ENCODE peak calls at places on chromosomes 7 and 10, in five cellular contexts. E, D, Q, O and G are unnamed samples. For H3K9me3, the result is how much of the 10 kb centered on the place peaks cover.

GRCh38 chr7:112485766-112486165 is 5.0 kb downstream of the LSMEM1 start:
- DNase-seq in E (no peak), D (no peak), Q (no peak), O (no peak), G (no peak)

GRCh38 chr10:100359030-100359432 is 12.0 kb downstream of the SCD start:
- DNase-seq in E (no peak), D (no peak), Q (peak), O (no peak), G (no peak)

GRCh38 chr7:2173184-2173827 is 59.4 kb downstream of the MAD1L1 start:
- DNase-seq in E (no peak), D (no peak), Q (no peak), O (no peak), G (no peak)

GRCh38 chr10:103053659-103054581 is 135.8 kb downstream of the CNNM2 start:
- DNase-seq in E (peak), D (peak), Q (peak), O (peak), G (peak)

GRCh38 chr10:112721080-112721698 is 228.9 kb upstream of the TCF7L2 start:
- DNase-seq in E (no peak), D (no peak), Q (peak), O (peak), G (no peak)

GRCh38 chr10:35442006-35442405 is 105.7 kb downstream of the CCNY start:
- DNase-seq in E (no peak), D (no peak), Q (no peak), O (no peak), G (no peak)

GRCh38 chr10:33519130-33519860 is 184.8 kb upstream of the NRP1 start:
- DNase-seq in E (no peak), D (no peak), Q (peak), O (no peak), G (no peak)

GRCh38 chr7:116859323-116859722 is 3.1 kb upstream of the CAPZA2 start:
- DNase-seq in E (no peak), D (no peak), Q (peak), O (no peak), G (no peak)

GRCh38 chr7:44401692-44402091 is 76.3 kb upstream of the CAMK2B start:
- DNase-seq in E (no peak), D (no peak), Q (no peak), O (no peak), G (no peak)

GRCh38 chr7:100087055-100087750 is 1.6 kb upstream of the COPS6 start:
- DNase-seq in E (no peak), D (no peak), Q (peak), O (no peak), G (no peak)

GRCh38 chr7:33805630-33806233 is 99.6 kb upstream of the BMPER start:
- DNase-seq in E (peak), D (no peak), Q (peak), O (no peak), G (no peak)

GRCh38 chr7:8261711-8262695 is at the start of gene ICA1:
- DNase-seq in E (peak), D (peak), Q (peak), O (peak), G (no peak)

GRCh38 chr7:99121496-99122021 is 22.3 kb downstream of the SMURF1 start:
- DNase-seq in E (peak), D (no peak), Q (peak), O (no peak), G (no peak)

GRCh38 chr10:25063157-25063556 is 46.7 kb downstream of the THNSL1 start:
- DNase-seq in E (no peak), D (no peak), Q (no peak), O (no peak), G (no peak)

GRCh38 chr10:3850999-3851937 is 66.3 kb upstream of the KLF6 start:
- DNase-seq in E (peak), D (no peak), Q (peak), O (peak), G (no peak)

GRCh38 chr10:92972066-92972870 is 88.3 kb upstream of the CYP26C1 start:
- DNase-seq in E (no peak), D (no peak), Q (peak), O (peak), G (no peak)

GRCh38 chr10:90051053-90051452 is 349.7 kb downstream of the KIF20B start:
- DNase-seq in E (no peak), D (no peak), Q (no peak), O (no peak), G (no peak)

GRCh38 chr10:25831138-25831537 is 102.9 kb upstream of the MYO3A start:
- DNase-seq in E (no peak), D (no peak), Q (no peak), O (no peak), G (no peak)

GRCh38 chr7:108454674-108455523 is 1.3 kb downstream of the NRCAM start:
- DNase-seq in E (no peak), D (no peak), Q (peak), O (peak), G (no peak)

GRCh38 chr7:16726189-16726588 is 27.4 kb upstream of the TSPAN13 start:
- DNase-seq in E (no peak), D (no peak), Q (no peak), O (no peak), G (no peak)

GRCh38 chr10:103696411-103697145 is 158.8 kb downstream of the SH3PXD2A start:
- DNase-seq in E (peak), D (peak), Q (peak), O (peak), G (peak)

GRCh38 chr10:113937258-113937657 is 82.8 kb downstream of the NHLRC2 start:
- DNase-seq in E (no peak), D (no peak), Q (no peak), O (no peak), G (no peak)

GRCh38 chr7:41912851-41913580 is 210.1 kb upstream of the INHBA start:
- DNase-seq in E (no peak), D (no peak), Q (no peak), O (no peak), G (no peak)

GRCh38 chr7:50531928-50532327 is 33.3 kb downstream of the DDC start:
- DNase-seq in E (no peak), D (no peak), Q (no peak), O (no peak), G (no peak)

GRCh38 chr7:31603076-31603475 is 83.9 kb upstream of the PPP1R17 start:
- DNase-seq in E (no peak), D (no peak), Q (no peak), O (no peak), G (no peak)

GRCh38 chr7:108211382-108212201 is 81.4 kb upstream of the LAMB4 start:
- DNase-seq in E (no peak), D (no peak), Q (peak), O (peak), G (no peak)

GRCh38 chr10:99883523-99883922 is 101.1 kb downstream of the ABCC2 start:
- DNase-seq in E (no peak), D (no peak), Q (peak), O (no peak), G (no peak)

GRCh38 chr7:86431761-86432160 is 211.9 kb upstream of the GRM3 start:
- DNase-seq in E (no peak), D (no peak), Q (no peak), O (no peak), G (no peak)

GRCh38 chr10:103447187-103447586 is 5.0 kb downstream of the CALHM2 start:
- DNase-seq in E (no peak), D (no peak), Q (no peak), O (no peak), G (no peak)

GRCh38 chr7:6243168-6243567 is 29.3 kb downstream of the CYTH3 start:
- DNase-seq in E (no peak), D (no peak), Q (no peak), O (no peak), G (no peak)

GRCh38 chr7:125670926-125671572 is 741.4 kb upstream of the POT1 start:
- DNase-seq in E (no peak), D (no peak), Q (peak), O (no peak), G (no peak)

GRCh38 chr7:98569606-98570337 is 47.3 kb upstream of the NPTX2 start:
- DNase-seq in E (no peak), D (peak), Q (no peak), O (no peak), G (no peak)

GRCh38 chr7:25968205-25968993 is 183.6 kb upstream of the NFE2L3 start:
- DNase-seq in E (no peak), D (no peak), Q (no peak), O (no peak), G (no peak)

DNA sequence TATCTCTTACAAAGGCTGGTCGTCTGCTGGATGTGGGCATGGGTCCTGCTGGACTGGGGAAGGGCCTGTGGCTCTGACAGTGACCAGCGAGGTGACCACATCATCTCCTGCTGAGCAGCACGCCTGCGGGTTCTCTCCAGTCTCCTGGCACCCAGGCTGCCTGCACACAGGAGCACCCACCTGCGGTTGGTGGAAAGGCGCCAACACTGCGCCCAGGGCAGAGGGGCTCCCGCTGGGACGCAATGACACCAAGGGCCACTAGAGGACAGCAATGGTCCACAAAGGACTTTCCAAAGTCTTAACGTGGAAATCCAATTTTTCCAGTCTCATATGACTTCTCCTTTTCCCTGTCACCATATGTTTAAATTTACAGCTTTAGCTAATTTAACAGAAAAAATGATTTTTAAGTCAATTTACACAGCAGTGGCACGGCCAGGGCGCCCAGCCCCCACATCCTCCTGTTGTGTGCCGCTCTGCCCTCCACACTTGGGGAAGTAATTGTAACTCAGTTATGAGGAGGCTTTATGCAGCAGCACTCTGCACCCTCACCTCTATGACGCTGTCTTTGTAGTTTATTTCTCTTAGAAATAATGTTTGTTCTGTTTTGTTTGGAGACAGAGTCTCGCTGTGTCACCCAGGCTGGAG is 38.1 kb downstream of the CFAP46 start:
- DNase-seq in E (peak), D (no peak), Q (peak), O (peak), G (no peak)
- H3K9me3 ChIP-seq in E (under half), D (under half), Q (under half), O (under half), G (under half)

GRCh38 chr10:120988751-120989150 is 137.6 kb downstream of the WDR11 start:
- DNase-seq in E (no peak), D (no peak), Q (no peak), O (no peak), G (no peak)
- H3K9me3 ChIP-seq in E (under half), D (under half), Q (under half), O (under half), G (under half)

GRCh38 chr7:27438878-27439589 is 196.4 kb downstream of the EVX1 start:
- DNase-seq in E (no peak), D (no peak), Q (no peak), O (no peak), G (no peak)
- H3K9me3 ChIP-seq in E (under half), D (under half), Q (under half), O (under half), G (under half)

DNA sequence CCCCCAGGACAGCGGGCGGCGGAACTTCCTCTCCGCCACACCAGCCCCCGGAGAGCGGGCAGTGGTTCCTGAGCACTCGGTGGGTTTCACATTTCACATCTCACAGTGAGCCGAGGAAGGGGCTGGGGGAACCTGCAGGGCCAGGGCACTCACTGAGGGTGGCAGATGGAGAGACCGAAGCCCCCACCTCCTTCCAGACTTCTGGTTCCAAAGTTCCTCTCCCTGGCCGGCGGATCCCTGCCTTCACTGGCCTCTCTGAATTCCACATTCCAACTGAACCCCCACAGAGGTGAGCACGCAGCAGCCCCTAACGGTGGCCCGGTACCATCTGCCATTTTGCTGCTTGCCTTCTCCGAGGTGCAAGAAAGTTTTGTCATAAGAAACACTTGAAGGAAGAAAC is 461.0 kb downstream of the PTPRN2 start:
- DNase-seq in E (no peak), D (no peak), Q (no peak), O (no peak), G (no peak)
- H3K9me3 ChIP-seq in E (under half), D (under half), Q (under half), O (under half), G (under half)

GRCh38 chr10:14916600-14916999 is 37.3 kb downstream of the DCLRE1C start:
- DNase-seq in E (no peak), D (no peak), Q (no peak), O (no peak), G (no peak)
- H3K9me3 ChIP-seq in E (under half), D (under half), Q (under half), O (half or more), G (under half)

DNA sequence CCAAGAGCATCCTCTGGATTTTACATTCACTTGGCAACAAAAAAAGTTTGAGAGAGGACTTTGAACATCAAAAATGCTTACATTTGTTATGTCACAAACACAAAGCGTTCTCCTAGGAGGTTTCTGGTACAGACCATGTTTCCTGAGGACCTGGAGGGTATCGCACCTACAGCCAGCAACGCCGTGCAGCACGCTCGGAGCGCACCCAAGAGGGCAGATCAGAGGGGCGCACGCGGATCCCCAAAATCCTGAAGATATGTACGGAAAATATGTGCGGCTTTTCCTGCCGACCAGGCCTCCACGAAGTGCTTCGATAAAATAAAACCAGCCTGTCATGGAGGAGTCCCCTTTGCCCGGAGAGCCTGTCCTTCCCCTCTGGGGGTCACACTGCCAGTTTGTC is 454.9 kb downstream of the DNAJB6 start:
- DNase-seq in E (no peak), D (no peak), Q (no peak), O (no peak), G (no peak)
- H3K9me3 ChIP-seq in E (under half), D (under half), Q (under half), O (under half), G (under half)

GRCh38 chr10:5165738-5166137 is 19.2 kb downstream of the AKR1C8 start:
- DNase-seq in E (no peak), D (no peak), Q (peak), O (no peak), G (no peak)
- H3K9me3 ChIP-seq in E (under half), D (under half), Q (under half), O (half or more), G (under half)

GRCh38 chr7:83178796-83179195 is 16.1 kb upstream of the PCLO start:
- DNase-seq in E (no peak), D (no peak), Q (peak), O (no peak), G (no peak)
- H3K9me3 ChIP-seq in E (under half), D (under half), Q (under half), O (under half), G (under half)

GRCh38 chr10:5163487-5163886 is 21.5 kb downstream of the AKR1C8 start:
- DNase-seq in E (no peak), D (no peak), Q (no peak), O (no peak), G (no peak)

GRCh38 chr10:5157501-5157900 is 27.4 kb downstream of the AKR1C8 start:
- DNase-seq in E (no peak), D (no peak), Q (no peak), O (no peak), G (no peak)

GRCh38 chr10:5155951-5156350 is 29.0 kb downstream of the AKR1C8 start:
- DNase-seq in E (no peak), D (no peak), Q (peak), O (no peak), G (no peak)

DNA sequence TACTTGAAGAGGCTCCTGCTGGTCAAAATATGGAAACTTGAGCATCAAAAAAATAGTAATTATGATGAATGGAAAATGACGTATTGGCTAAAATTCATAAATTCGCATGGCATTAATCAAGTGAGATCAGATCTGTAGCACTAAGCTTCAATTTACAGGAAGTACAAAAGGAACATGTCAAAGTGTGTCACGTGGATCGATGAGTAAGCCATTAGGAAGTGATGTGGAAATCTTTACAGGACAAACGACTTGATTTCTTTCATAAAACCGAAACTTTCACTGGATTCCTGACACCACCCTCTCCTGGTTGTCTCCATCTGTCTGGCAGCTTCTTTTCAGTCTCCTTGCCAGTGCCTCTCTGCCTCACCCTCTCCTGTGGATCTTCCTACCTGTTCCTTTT is 25.8 kb downstream of the AKR1C8 start:
- DNase-seq in E (no peak), D (no peak), Q (peak), O (no peak), G (no peak)
- H3K9me3 ChIP-seq in E (under half), D (under half), Q (under half), O (under half), G (under half)